ENCODE peak calls at places on chromosome 12, in six cellular contexts. J, A, G, N, F and D are unnamed samples.

GRCh38 chr12:1851126-1851791 is 30.9 kb downstream of the LRTM2 start:
- DNase-seq in J (no peak), A (no peak), G (no peak), N (peak), F (no peak), D (no peak)

GRCh38 chr12:107320031-107320928 is 226.9 kb upstream of the CRY1 start:
- DNase-seq in J (peak), A (peak), G (peak), N (peak), F (peak), D (no peak)

GRCh38 chr12:122117979-122118378 is 39.4 kb downstream of the MLXIP start:
- DNase-seq in J (no peak), A (no peak), G (no peak), N (no peak), F (no peak), D (no peak)

GRCh38 chr12:14272954-14273910 is 92.2 kb upstream of the ATF7IP start:
- DNase-seq in J (no peak), A (no peak), G (peak), N (no peak), F (peak), D (no peak)

GRCh38 chr12:31947971-31948370 is 11.2 kb upstream of the RESF1 start:
- DNase-seq in J (no peak), A (no peak), G (no peak), N (no peak), F (no peak), D (no peak)

GRCh38 chr12:109719123-109720022 is 5.7 kb downstream of the FAM222A start:
- DNase-seq in J (no peak), A (no peak), G (no peak), N (peak), F (no peak), D (no peak)

GRCh38 chr12:105948331-105948730 is 190.4 kb downstream of the NUAK1 start:
- DNase-seq in J (no peak), A (no peak), G (peak), N (no peak), F (no peak), D (no peak)

GRCh38 chr12:6635375-6635855 is 344 bp downstream of the LPAR5 start:
- DNase-seq in J (no peak), A (peak), G (no peak), N (no peak), F (no peak), D (no peak)

GRCh38 chr12:45615268-45615667 is 114.2 kb upstream of the ARID2 start:
- DNase-seq in J (no peak), A (no peak), G (peak), N (peak), F (no peak), D (no peak)

GRCh38 chr12:34299802-34300193 is 277.5 kb downstream of the ALG10 start:
- DNase-seq in J (peak), A (no peak), G (no peak), N (no peak), F (no peak), D (no peak)

GRCh38 chr12:52645120-52645761 is 6.8 kb downstream of the KRT2 start:
- DNase-seq in J (no peak), A (no peak), G (no peak), N (no peak), F (no peak), D (no peak)

GRCh38 chr12:1993341-1993740 is 10.9 kb downstream of the DCP1B start:
- DNase-seq in J (no peak), A (no peak), G (no peak), N (peak), F (no peak), D (no peak)

GRCh38 chr12:108689314-108690190 is 41.8 kb downstream of the CORO1C start:
- DNase-seq in J (peak), A (no peak), G (no peak), N (peak), F (peak), D (no peak)

GRCh38 chr12:52300796-52301691 is 9.7 kb upstream of the KRT81 start:
- DNase-seq in J (no peak), A (no peak), G (no peak), N (peak), F (no peak), D (no peak)

GRCh38 chr12:76820888-76821482 is 57.1 kb downstream of the ZDHHC17 start:
- DNase-seq in J (no peak), A (no peak), G (no peak), N (peak), F (no peak), D (no peak)

GRCh38 chr12:96879301-96879700 is 27.8 kb upstream of the NEDD1 start:
- DNase-seq in J (no peak), A (no peak), G (no peak), N (peak), F (no peak), D (no peak)

GRCh38 chr12:68428211-68428610 is 96.0 kb upstream of the MDM1 start:
- DNase-seq in J (no peak), A (no peak), G (no peak), N (peak), F (no peak), D (no peak)

GRCh38 chr12:22262309-22262708 is 72.2 kb downstream of the ST8SIA1 start:
- DNase-seq in J (no peak), A (no peak), G (peak), N (no peak), F (no peak), D (no peak)

GRCh38 chr12:68048648-68049297 is 59.5 kb downstream of the IFNG-AS1 start:
- DNase-seq in J (no peak), A (no peak), G (no peak), N (no peak), F (no peak), D (no peak)

GRCh38 chr12:123149828-123150272 is 1.0 kb downstream of the PITPNM2 start:
- DNase-seq in J (no peak), A (no peak), G (no peak), N (no peak), F (no peak), D (no peak)

GRCh38 chr12:119179335-119180021 is 747 bp downstream of the HSPB8 start:
- DNase-seq in J (no peak), A (no peak), G (no peak), N (peak), F (no peak), D (no peak)

GRCh38 chr12:58814036-58814435 is 106.3 kb downstream of the LRIG3 start:
- DNase-seq in J (no peak), A (no peak), G (no peak), N (peak), F (no peak), D (no peak)

GRCh38 chr12:71069317-71069716 is 88.5 kb downstream of the TSPAN8 start:
- DNase-seq in J (no peak), A (no peak), G (no peak), N (no peak), F (no peak), D (no peak)

GRCh38 chr12:107351109-107351508 is 257.8 kb upstream of the CRY1 start:
- DNase-seq in J (no peak), A (no peak), G (no peak), N (no peak), F (no peak), D (no peak)

GRCh38 chr12:93892431-93893210 is 215.4 kb downstream of the CRADD start:
- DNase-seq in J (no peak), A (no peak), G (no peak), N (no peak), F (no peak), D (no peak)

GRCh38 chr12:42758806-42759205 is 169.3 kb upstream of the PRICKLE1 start:
- DNase-seq in J (no peak), A (no peak), G (no peak), N (no peak), F (no peak), D (no peak)